ENCODE peak calls at places on chromosomes 3 and 15, in ten cellular contexts. S is Panc1; F is PC-9; D is spleen; W is SK-N-SH; I is neural progenitor cell; C is cardiac muscle cell; X is IMR-90; L is esophagus squamous epithelium; U is CD8-positive, alpha-beta T cell. E is an unnamed sample.

GRCh38 chr15:77096131-77096530 is 25.2 kb upstream of the TSPAN3 start:
- DNase-seq in I (no peak), D (no peak), U (no peak), F (no peak), C (no peak), X (no peak), L (no peak), S (no peak), W (no peak), E (no peak)

GRCh38 chr3:186976802-186977201 is 46.5 kb downstream of the ST6GAL1 start:
- DNase-seq in S (no peak), W (no peak), U (no peak), F (no peak), X (no peak), I (no peak), C (no peak), L (no peak), D (no peak), E (no peak)

GRCh38 chr3:157082305-157082981 is 77.5 kb downstream of the CCNL1 start:
- DNase-seq in W (no peak), D (no peak), F (peak; percentile 93), S (no peak), L (no peak), C (peak; percentile 31), X (peak; percentile 88), I (no peak), U (no peak), E (no peak)

GRCh38 chr3:36494461-36495109 is 114.3 kb downstream of the STAC start:
- DNase-seq in X (peak; percentile 12), L (no peak), I (no peak), S (no peak), D (no peak), W (peak; percentile 36), F (no peak), U (no peak), C (peak; percentile 83), E (no peak)

GRCh38 chr3:123713211-123713610 is 128.4 kb upstream of the HACD2 start:
- DNase-seq in X (no peak), W (no peak), C (no peak), U (no peak), S (no peak), I (no peak), F (no peak), L (no peak), D (peak; percentile 28), E (no peak)

GRCh38 chr15:74398183-74398582 is 30.7 kb upstream of the CYP11A1 start:
- DNase-seq in F (no peak), I (no peak), W (no peak), L (no peak), D (no peak), U (no peak), S (no peak), C (no peak), X (no peak), E (no peak)

GRCh38 chr15:89389841-89390603 is 55.4 kb upstream of the POLG start:
- DNase-seq in L (no peak), D (peak; percentile 71), F (peak; percentile 19), W (peak; percentile 83), X (no peak), I (peak; percentile 63), U (no peak), S (no peak), C (no peak), E (no peak)

GRCh38 chr15:96344706-96345559 is 14.4 kb downstream of the NR2F2 start:
- DNase-seq in U (no peak), S (no peak), F (no peak), D (no peak), W (no peak), L (no peak), X (no peak), C (no peak), I (peak; percentile 56), E (no peak)

GRCh38 chr15:73593278-73594074 is 39.7 kb downstream of the NPTN start:
- DNase-seq in S (no peak), D (no peak), W (peak; percentile 68), C (peak; percentile 67), F (no peak), X (peak; percentile 46), L (no peak), I (no peak), U (no peak), E (peak; percentile 71)

GRCh38 chr15:62107561-62108110 is 40.9 kb downstream of the C2CD4A start:
- DNase-seq in D (no peak), S (no peak), F (no peak), L (no peak), U (no peak), X (peak; percentile 10), W (no peak), I (no peak), C (peak; percentile 53), E (no peak)

GRCh38 chr3:133478624-133479023 is 78.8 kb downstream of the BFSP2 start:
- DNase-seq in S (no peak), I (peak; percentile 52), D (no peak), X (no peak), W (no peak), F (no peak), L (no peak), U (no peak), C (no peak), E (no peak)
- H3K4me1 ChIP-seq in S (peaks cover 20% of the 10 kb centered on the region), I (peaks cover 68% of the 10 kb centered on the region), D (peaks cover 42% of the 10 kb centered on the region), X (peaks cover 11% of the 10 kb centered on the region), W (peaks cover 3% of the 10 kb centered on the region), F (peaks cover 20% of the 10 kb centered on the region), L (no peaks in the 10 kb centered on the region), U (peaks cover 16% of the 10 kb centered on the region), C (no peaks in the 10 kb centered on the region), E (peaks cover 7% of the 10 kb centered on the region)

GRCh38 chr3:154316974-154317767 is 7.1 kb downstream of the DHX36 start:
- DNase-seq in D (no peak), S (no peak), C (no peak), U (no peak), X (no peak), W (no peak), F (no peak), I (no peak), L (no peak), E (no peak)

GRCh38 chr3:154310840-154311239 is 13.4 kb downstream of the DHX36 start:
- DNase-seq in S (no peak), X (peak; percentile 54), I (no peak), L (no peak), D (no peak), W (no peak), U (no peak), F (no peak), C (peak; percentile 14), E (no peak)

DNA sequence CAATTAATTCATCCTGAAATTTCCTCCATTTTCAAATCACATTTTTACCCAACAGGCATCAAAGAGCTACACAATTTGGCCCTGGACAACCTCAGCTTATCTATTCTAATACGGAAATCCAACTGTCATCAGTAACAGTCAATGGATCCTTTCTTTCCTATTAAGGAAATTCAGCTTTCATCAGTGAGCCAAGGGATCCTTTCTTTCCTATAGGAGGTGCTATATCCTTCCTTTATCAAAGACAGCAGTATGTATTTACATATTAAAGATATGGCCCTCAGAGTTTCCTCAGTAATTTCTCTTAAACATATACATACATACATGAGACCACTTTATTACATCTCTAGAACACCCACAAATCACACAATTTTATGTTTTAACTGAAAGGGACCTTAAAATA is 10.1 kb downstream of the DHX36 start:
- DNase-seq in F (no peak), D (no peak), L (no peak), C (no peak), U (no peak), I (no peak), W (no peak), S (no peak), X (no peak), E (no peak)
- TF ChIP-seq CTCF in F (peak; percentile 33), D (no peak), L (no peak), C (no peak), U (no peak), I (peak; percentile 31), W (peak; percentile 26), S (peak; percentile 28), X (no peak), E (no peak)

GRCh38 chr15:60392986-60393811 is 4.6 kb downstream of the ANXA2 start:
- DNase-seq in W (no peak), C (peak; percentile 98), F (peak; percentile 85), U (no peak), X (peak; percentile 98), L (peak; percentile 8), D (no peak), S (peak; percentile 99), I (no peak), E (peak; percentile 81)
- H3K27me3 ChIP-seq in W (no peaks in the 10 kb centered on the region), C (no peaks in the 10 kb centered on the region), F (no peaks in the 10 kb centered on the region), U (no peaks in the 10 kb centered on the region), X (no peaks in the 10 kb centered on the region), L (no peaks in the 10 kb centered on the region), D (no peaks in the 10 kb centered on the region), S (no peaks in the 10 kb centered on the region), I (peaks cover 99% of the 10 kb centered on the region), E (no peaks in the 10 kb centered on the region)

GRCh38 chr3:113226491-113226890 is 15.1 kb downstream of the BOC start:
- DNase-seq in W (no peak), U (no peak), F (no peak), I (no peak), X (no peak), S (no peak), D (no peak), L (no peak), C (no peak), E (no peak)
- H3K4me1 ChIP-seq in W (peaks cover 34% of the 10 kb centered on the region), U (peaks cover 5% of the 10 kb centered on the region), F (peaks cover 4% of the 10 kb centered on the region), I (peaks cover 50% of the 10 kb centered on the region), X (peaks cover 13% of the 10 kb centered on the region), S (peaks cover 3% of the 10 kb centered on the region), D (peaks cover 4% of the 10 kb centered on the region), L (no peaks in the 10 kb centered on the region), C (peaks cover 21% of the 10 kb centered on the region), E (peaks cover 32% of the 10 kb centered on the region)

GRCh38 chr15:51982013-51982769 is 10.6 kb upstream of the LEO1 start:
- DNase-seq in X (peak; percentile 82), S (peak; percentile 85), D (no peak), I (no peak), C (peak; percentile 90), U (no peak), W (peak; percentile 75), F (peak; percentile 71), L (no peak), E (peak; percentile 24)
- TF ChIP-seq CTCF in X (peak; percentile 82), S (no peak), D (peak; percentile 68), I (peak; percentile 35), C (peak; percentile 59), U (peak; percentile 88), W (peak; percentile 75), F (peak; percentile 73), L (peak; percentile 68), E (peak; percentile 10)

GRCh38 chr15:40435331-40436089 is 5.2 kb upstream of the BAHD1 start:
- DNase-seq in D (no peak), U (no peak), I (no peak), F (no peak), W (no peak), C (no peak), L (no peak), S (no peak), X (no peak), E (no peak)
- H3K27me3 ChIP-seq in D (no peaks in the 10 kb centered on the region), U (peaks cover 13% of the 10 kb centered on the region), I (peaks cover 74% of the 10 kb centered on the region), F (no peaks in the 10 kb centered on the region), W (no peaks in the 10 kb centered on the region), C (peaks cover 18% of the 10 kb centered on the region), L (no peaks in the 10 kb centered on the region), S (no peaks in the 10 kb centered on the region), X (peaks cover 82% of the 10 kb centered on the region), E (peaks cover 32% of the 10 kb centered on the region)

E was measured in heart right ventricle.